ENCODE peak calls at places on chromosomes 4 and X, in six cellular contexts. One of them, this sample, is unnamed.

GRCh38 chr4:41957634-41958033 is 22.4 kb downstream of the TMEM33 start:
- DNase-seq in astrocyte of the spinal cord: no peak
- DNase-seq in foreskin fibroblast: peak; percentile 20
- DNase-seq in activated T-cell treated with anti-CD3 and anti-CD28 coated beads for 4 hours: no peak
- DNase-seq in SK-MEL-5: peak; percentile 57
- DNase-seq in esophagus squamous epithelium: no peak
- DNase-seq in this sample: peak; percentile 32

GRCh38 chr4:159425749-159426376 is 323.0 kb downstream of the RAPGEF2 start:
- DNase-seq in activated T-cell treated with anti-CD3 and anti-CD28 coated beads for 4 hours: no peak
- DNase-seq in foreskin fibroblast: no peak
- DNase-seq in SK-MEL-5: no peak
- DNase-seq in astrocyte of the spinal cord: no peak
- DNase-seq in esophagus squamous epithelium: no peak
- DNase-seq in this sample: no peak

GRCh38 chr4:8694651-8695151 is 102.1 kb downstream of the CPZ start:
- DNase-seq in SK-MEL-5: no peak
- DNase-seq in foreskin fibroblast: no peak
- DNase-seq in astrocyte of the spinal cord: no peak
- DNase-seq in esophagus squamous epithelium: no peak
- DNase-seq in activated T-cell treated with anti-CD3 and anti-CD28 coated beads for 4 hours: no peak
- DNase-seq in this sample: no peak

GRCh38 chrX:6041630-6042029 is 187.0 kb downstream of the NLGN4X start:
- DNase-seq in astrocyte of the spinal cord: peak; percentile 39
- DNase-seq in esophagus squamous epithelium: no peak
- DNase-seq in foreskin fibroblast: peak; percentile 49
- DNase-seq in SK-MEL-5: no peak
- DNase-seq in activated T-cell treated with anti-CD3 and anti-CD28 coated beads for 4 hours: no peak
- DNase-seq in this sample: no peak

GRCh38 chr4:108943971-108944370 is 181.1 kb upstream of the ETNPPL start:
- DNase-seq in activated T-cell treated with anti-CD3 and anti-CD28 coated beads for 4 hours: no peak
- DNase-seq in esophagus squamous epithelium: no peak
- DNase-seq in SK-MEL-5: no peak
- DNase-seq in astrocyte of the spinal cord: no peak
- DNase-seq in foreskin fibroblast: no peak
- DNase-seq in this sample: no peak

GRCh38 chr4:9735515-9735914 is 45.9 kb upstream of the DRD5 start:
- DNase-seq in activated T-cell treated with anti-CD3 and anti-CD28 coated beads for 4 hours: no peak
- DNase-seq in esophagus squamous epithelium: no peak
- DNase-seq in foreskin fibroblast: no peak
- DNase-seq in astrocyte of the spinal cord: no peak
- DNase-seq in SK-MEL-5: no peak
- DNase-seq in this sample: no peak

GRCh38 chr4:171718069-171718468 is 95.1 kb upstream of the GALNTL6 start:
- DNase-seq in astrocyte of the spinal cord: no peak
- DNase-seq in activated T-cell treated with anti-CD3 and anti-CD28 coated beads for 4 hours: no peak
- DNase-seq in SK-MEL-5: no peak
- DNase-seq in esophagus squamous epithelium: no peak
- DNase-seq in foreskin fibroblast: no peak
- DNase-seq in this sample: no peak

GRCh38 chr4:183966371-183966770 is 61.3 kb downstream of the STOX2 start:
- DNase-seq in foreskin fibroblast: no peak
- DNase-seq in activated T-cell treated with anti-CD3 and anti-CD28 coated beads for 4 hours: no peak
- DNase-seq in astrocyte of the spinal cord: no peak
- DNase-seq in SK-MEL-5: no peak
- DNase-seq in esophagus squamous epithelium: no peak
- DNase-seq in this sample: peak; percentile 46

GRCh38 chr4:173231916-173232315 is 63.3 kb downstream of the GALNT7 start:
- DNase-seq in esophagus squamous epithelium: no peak
- DNase-seq in activated T-cell treated with anti-CD3 and anti-CD28 coated beads for 4 hours: no peak
- DNase-seq in foreskin fibroblast: no peak
- DNase-seq in astrocyte of the spinal cord: peak; percentile 35
- DNase-seq in SK-MEL-5: peak; percentile 53
- DNase-seq in this sample: no peak

GRCh38 chr4:55768291-55768690 is 51.3 kb upstream of the EXOC1L start:
- DNase-seq in activated T-cell treated with anti-CD3 and anti-CD28 coated beads for 4 hours: no peak
- DNase-seq in esophagus squamous epithelium: no peak
- DNase-seq in astrocyte of the spinal cord: peak; percentile 83
- DNase-seq in foreskin fibroblast: peak; percentile 71
- DNase-seq in SK-MEL-5: peak; percentile 54
- DNase-seq in this sample: peak; percentile 78

GRCh38 chr4:121326580-121326979 is 54.2 kb downstream of the QRFPR start:
- DNase-seq in esophagus squamous epithelium: no peak
- DNase-seq in SK-MEL-5: no peak
- DNase-seq in astrocyte of the spinal cord: no peak
- DNase-seq in activated T-cell treated with anti-CD3 and anti-CD28 coated beads for 4 hours: no peak
- DNase-seq in foreskin fibroblast: no peak
- DNase-seq in this sample: no peak

GRCh38 chrX:19912-20571 is 261.1 kb upstream of the PLCXD1 start:
- DNase-seq in activated T-cell treated with anti-CD3 and anti-CD28 coated beads for 4 hours: no peak
- DNase-seq in SK-MEL-5: no peak
- DNase-seq in astrocyte of the spinal cord: peak; percentile 1
- DNase-seq in foreskin fibroblast: peak; percentile 39
- DNase-seq in esophagus squamous epithelium: no peak
- DNase-seq in this sample: no peak

GRCh38 chrX:148874621-148875020 is 374.2 kb downstream of the AFF2 start:
- DNase-seq in SK-MEL-5: no peak
- DNase-seq in activated T-cell treated with anti-CD3 and anti-CD28 coated beads for 4 hours: no peak
- DNase-seq in esophagus squamous epithelium: no peak
- DNase-seq in foreskin fibroblast: peak; percentile 48
- DNase-seq in astrocyte of the spinal cord: peak; percentile 60
- DNase-seq in this sample: peak; percentile 75

GRCh38 chr4:1978226-1978625 is 30.5 kb downstream of the NELFA start:
- DNase-seq in esophagus squamous epithelium: no peak
- DNase-seq in foreskin fibroblast: no peak
- DNase-seq in astrocyte of the spinal cord: no peak
- DNase-seq in activated T-cell treated with anti-CD3 and anti-CD28 coated beads for 4 hours: no peak
- DNase-seq in SK-MEL-5: no peak
- DNase-seq in this sample: no peak

GRCh38 chrX:140346711-140347110 is 158.2 kb downstream of the SOX3 start:
- DNase-seq in esophagus squamous epithelium: no peak
- DNase-seq in foreskin fibroblast: no peak
- DNase-seq in astrocyte of the spinal cord: no peak
- DNase-seq in SK-MEL-5: no peak
- DNase-seq in activated T-cell treated with anti-CD3 and anti-CD28 coated beads for 4 hours: no peak
- DNase-seq in this sample: peak; percentile 69

GRCh38 chr4:26028133-26028792 is 114.2 kb downstream of the SMIM20 start:
- DNase-seq in foreskin fibroblast: no peak
- DNase-seq in activated T-cell treated with anti-CD3 and anti-CD28 coated beads for 4 hours: no peak
- DNase-seq in astrocyte of the spinal cord: no peak
- DNase-seq in SK-MEL-5: no peak
- DNase-seq in esophagus squamous epithelium: no peak
- DNase-seq in this sample: no peak

GRCh38 chr4:181611033-181611711 is 632.0 kb upstream of the TENM3 start:
- DNase-seq in foreskin fibroblast: no peak
- DNase-seq in SK-MEL-5: no peak
- DNase-seq in esophagus squamous epithelium: no peak
- DNase-seq in activated T-cell treated with anti-CD3 and anti-CD28 coated beads for 4 hours: no peak
- DNase-seq in astrocyte of the spinal cord: no peak
- DNase-seq in this sample: peak; percentile 60

GRCh38 chrX:103730746-103731508 is 20.2 kb downstream of the TMEM31 start:
- DNase-seq in foreskin fibroblast: peak; percentile 82
- DNase-seq in SK-MEL-5: no peak
- DNase-seq in activated T-cell treated with anti-CD3 and anti-CD28 coated beads for 4 hours: no peak
- DNase-seq in astrocyte of the spinal cord: peak; percentile 80
- DNase-seq in esophagus squamous epithelium: no peak
- DNase-seq in this sample: peak; percentile 38

GRCh38 chrX:68083510-68083909 is 349.8 kb downstream of the OPHN1 start:
- DNase-seq in astrocyte of the spinal cord: peak; percentile 17
- DNase-seq in SK-MEL-5: no peak
- DNase-seq in foreskin fibroblast: peak; percentile 38
- DNase-seq in esophagus squamous epithelium: no peak
- DNase-seq in activated T-cell treated with anti-CD3 and anti-CD28 coated beads for 4 hours: no peak
- DNase-seq in this sample: no peak

GRCh38 chr4:110132822-110133719 is 65.3 kb downstream of the ELOVL6 start:
- DNase-seq in activated T-cell treated with anti-CD3 and anti-CD28 coated beads for 4 hours: no peak
- DNase-seq in esophagus squamous epithelium: no peak
- DNase-seq in astrocyte of the spinal cord: no peak
- DNase-seq in foreskin fibroblast: no peak
- DNase-seq in SK-MEL-5: no peak
- DNase-seq in this sample: no peak

GRCh38 chr4:56976283-56976877 is 1.0 kb downstream of the NOA1 start:
- DNase-seq in esophagus squamous epithelium: no peak
- DNase-seq in foreskin fibroblast: peak; percentile 46
- DNase-seq in activated T-cell treated with anti-CD3 and anti-CD28 coated beads for 4 hours: no peak
- DNase-seq in SK-MEL-5: no peak
- DNase-seq in astrocyte of the spinal cord: no peak
- DNase-seq in this sample: peak; percentile 16

GRCh38 chr4:69894221-69894620 is 34.3 kb upstream of the SULT1E1 start:
- DNase-seq in foreskin fibroblast: no peak
- DNase-seq in activated T-cell treated with anti-CD3 and anti-CD28 coated beads for 4 hours: no peak
- DNase-seq in SK-MEL-5: no peak
- DNase-seq in astrocyte of the spinal cord: no peak
- DNase-seq in esophagus squamous epithelium: no peak
- DNase-seq in this sample: no peak

GRCh38 chr4:119271361-119272085 is 50.4 kb downstream of the FABP2 start:
- DNase-seq in astrocyte of the spinal cord: no peak
- DNase-seq in activated T-cell treated with anti-CD3 and anti-CD28 coated beads for 4 hours: no peak
- DNase-seq in foreskin fibroblast: no peak
- DNase-seq in SK-MEL-5: no peak
- DNase-seq in esophagus squamous epithelium: no peak
- DNase-seq in this sample: no peak